ENCODE peak calls at places on chromosomes 1 and 21, in nine cellular contexts. W is heart right ventricle, U is IMR-90, B is left lung, D is osteoblast, K is spleen, P is PC-3, E is mammary epithelial cell, I is A549. S is an unnamed sample.
A peak's percentile ranks its signal among the peaks of the same experiment; 100 is the strongest.

GRCh38 chr1:53947172-53947835 is 1.2 kb downstream of the LRRC42 start:
- DNase-seq in U (no peak), W (no peak), I (no peak), E (no peak), P (no peak), B (no peak), K (peak; percentile 78), D (peak; percentile 65), S (no peak)

GRCh38 chr1:42164551-42165420 is at the start of gene GUCA2A:
- DNase-seq in P (no peak), D (peak; percentile 26), E (no peak), B (no peak), W (no peak), I (no peak), K (no peak), U (no peak), S (no peak)

GRCh38 chr21:15638856-15639549 is 90.8 kb upstream of the USP25 start:
- DNase-seq in P (peak; percentile 74), I (no peak), D (no peak), W (no peak), B (peak; percentile 76), K (no peak), E (peak; percentile 58), U (no peak), S (no peak)

GRCh38 chr1:156126701-156127534 is 12.4 kb downstream of the LMNA start:
- DNase-seq in P (peak; percentile 95), I (no peak), E (peak; percentile 95), U (peak; percentile 96), W (no peak), B (peak; percentile 74), K (no peak), D (peak; percentile 90), S (peak; percentile 41)

GRCh38 chr21:27190601-27191000 is 223.7 kb upstream of the ADAMTS5 start:
- DNase-seq in E (peak; percentile 75), U (peak; percentile 50), P (peak; percentile 48), D (peak; percentile 65), I (no peak), B (peak; percentile 33), K (no peak), W (no peak), S (no peak)

GRCh38 chr1:232111616-232112015 is 485.0 kb downstream of the DISC1 start:
- DNase-seq in B (no peak), D (no peak), E (no peak), W (no peak), K (no peak), P (no peak), U (no peak), I (no peak), S (no peak)

GRCh38 chr1:38246955-38247952 is 200.7 kb upstream of the POU3F1 start:
- DNase-seq in U (peak; percentile 5), D (peak; percentile 89), I (no peak), E (no peak), B (no peak), W (no peak), K (no peak), P (peak; percentile 55), S (no peak)

GRCh38 chr1:231930257-231930947 is 303.8 kb downstream of the DISC1 start:
- DNase-seq in E (no peak), K (no peak), U (no peak), W (no peak), D (no peak), I (no peak), P (no peak), B (no peak), S (no peak)

GRCh38 chr1:33560680-33561079 is 88.2 kb downstream of the ZSCAN20 start:
- DNase-seq in W (no peak), K (no peak), P (peak; percentile 60), I (no peak), E (no peak), D (no peak), U (peak; percentile 8), B (no peak), S (no peak)

GRCh38 chr1:152043870-152044269 is 7.1 kb upstream of the S100A11 start:
- DNase-seq in I (no peak), U (no peak), W (no peak), K (no peak), B (no peak), D (no peak), P (no peak), E (no peak), S (no peak)

GRCh38 chr1:77370588-77371306 is 88.9 kb downstream of the AK5 start:
- DNase-seq in P (peak; percentile 88), I (no peak), D (peak; percentile 48), W (no peak), E (peak; percentile 58), K (no peak), U (peak; percentile 99), B (no peak), S (no peak)

GRCh38 chr1:181081399-181081798 is 7.1 kb upstream of the IER5 start:
- DNase-seq in I (no peak), P (no peak), E (no peak), K (no peak), W (no peak), U (no peak), B (no peak), D (no peak), S (no peak)

GRCh38 chr1:182217967-182218366 is 156.5 kb upstream of the ZNF648 start:
- DNase-seq in K (no peak), W (no peak), B (no peak), U (no peak), I (no peak), D (no peak), P (peak; percentile 85), E (peak; percentile 81), S (no peak)

GRCh38 chr1:37515185-37516034 is 844 bp upstream of the MEAF6 start:
- DNase-seq in U (no peak), P (no peak), E (no peak), K (no peak), I (no peak), D (peak; percentile 82), W (no peak), B (no peak), S (no peak)

GRCh38 chr1:204896023-204896422 is 25.4 kb downstream of the NFASC start:
- DNase-seq in U (no peak), P (no peak), W (no peak), I (no peak), D (no peak), B (no peak), E (no peak), K (no peak), S (no peak)

GRCh38 chr1:40232444-40232843 is 15.3 kb upstream of the TMCO2 start:
- DNase-seq in E (no peak), U (no peak), D (no peak), P (no peak), K (no peak), B (no peak), W (no peak), I (no peak), S (no peak)

GRCh38 chr21:15274701-15275255 is 210.0 kb upstream of the NRIP1 start:
- DNase-seq in U (no peak), W (no peak), I (no peak), E (no peak), B (no peak), K (no peak), P (peak; percentile 84), D (no peak), S (no peak)

GRCh38 chr1:91124290-91124975 is 102.6 kb upstream of the ZNF644 start:
- DNase-seq in U (no peak), W (no peak), B (no peak), K (no peak), D (no peak), I (no peak), P (no peak), E (no peak), S (no peak)

GRCh38 chr1:16088996-16089395 is 15.5 kb upstream of the FAM131C start:
- DNase-seq in U (peak; percentile 86), E (peak; percentile 88), W (no peak), P (peak; percentile 82), B (no peak), D (peak; percentile 96), K (no peak), I (no peak), S (peak; percentile 10)

GRCh38 chr1:227576152-227576551 is 12.8 kb downstream of the ZNF678 start:
- DNase-seq in E (no peak), D (no peak), B (no peak), K (no peak), I (no peak), U (no peak), P (no peak), W (no peak), S (no peak)
- H3K9me3 ChIP-seq in E (no peaks in the 10 kb centered on the region), D (no peaks in the 10 kb centered on the region), B (peaks cover 63% of the 10 kb centered on the region), K (no peaks in the 10 kb centered on the region), I (peaks cover 60% of the 10 kb centered on the region), U (peaks cover 5% of the 10 kb centered on the region), P (peaks cover 62% of the 10 kb centered on the region), W (no peaks in the 10 kb centered on the region), S (peaks cover 23% of the 10 kb centered on the region)

DNA sequence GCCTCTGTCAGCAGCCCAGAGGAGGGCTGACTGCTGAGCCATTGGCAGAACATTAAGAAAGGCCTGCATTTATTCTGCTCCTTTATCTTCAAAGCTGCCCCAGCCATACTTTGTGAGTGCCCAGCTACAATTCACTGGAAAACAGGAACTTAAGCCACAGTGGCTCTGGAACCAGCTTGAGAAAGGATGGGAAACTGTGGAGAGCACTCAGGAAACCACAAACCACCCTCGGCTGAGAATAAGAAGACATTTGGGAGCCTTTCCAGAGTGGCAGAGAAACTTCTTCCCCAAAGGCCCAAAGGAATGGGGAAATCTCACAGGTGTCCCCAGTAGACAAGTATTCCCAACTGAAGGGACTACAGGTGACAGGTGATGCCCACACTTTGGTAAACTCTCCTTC is 1.8 kb downstream of the LAMB3 start:
- DNase-seq in K (no peak), D (no peak), B (no peak), E (peak; percentile 17), I (no peak), U (no peak), P (no peak), W (no peak), S (no peak)
- H3K4me1 ChIP-seq in K (peaks cover 2% of the 10 kb centered on the region), D (peaks cover 64% of the 10 kb centered on the region), B (peaks cover 44% of the 10 kb centered on the region), E (peaks cover 52% of the 10 kb centered on the region), I (peaks cover 81% of the 10 kb centered on the region), U (peaks cover 25% of the 10 kb centered on the region), P (peaks cover 80% of the 10 kb centered on the region), W (peaks cover 81% of the 10 kb centered on the region), S (peaks cover 86% of the 10 kb centered on the region)

DNA sequence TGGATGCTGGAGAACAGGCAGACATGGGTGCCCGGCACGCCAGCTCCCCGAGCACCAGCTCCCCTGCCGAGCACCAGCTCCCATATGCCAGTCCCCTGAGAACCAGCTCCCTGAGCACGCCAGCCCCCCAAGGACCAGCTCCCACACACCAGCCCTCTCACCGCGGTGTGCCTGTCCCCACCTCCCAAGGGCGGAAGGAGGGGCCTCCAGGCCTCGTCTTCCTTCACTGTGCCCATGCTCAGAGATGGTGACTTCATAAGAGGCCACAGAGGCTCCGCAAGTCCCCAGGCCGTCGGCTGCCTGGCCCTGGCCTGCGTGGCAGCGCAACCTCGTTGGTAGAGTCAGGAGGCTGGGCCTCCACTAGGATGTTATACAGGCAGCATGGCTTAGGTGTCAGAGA is 69.1 kb downstream of the AGPAT3 start:
- DNase-seq in P (no peak), K (no peak), W (no peak), I (no peak), D (no peak), U (no peak), E (no peak), B (no peak), S (no peak)
- H3K27ac ChIP-seq in P (no peak overlapping the region), K (no peak overlapping the region), W (no peak overlapping the region), I (no peak overlapping the region), D (no peak overlapping the region), U (no peak overlapping the region), E (no peak overlapping the region), B (no peak overlapping the region), S (no peak overlapping the region)

DNA sequence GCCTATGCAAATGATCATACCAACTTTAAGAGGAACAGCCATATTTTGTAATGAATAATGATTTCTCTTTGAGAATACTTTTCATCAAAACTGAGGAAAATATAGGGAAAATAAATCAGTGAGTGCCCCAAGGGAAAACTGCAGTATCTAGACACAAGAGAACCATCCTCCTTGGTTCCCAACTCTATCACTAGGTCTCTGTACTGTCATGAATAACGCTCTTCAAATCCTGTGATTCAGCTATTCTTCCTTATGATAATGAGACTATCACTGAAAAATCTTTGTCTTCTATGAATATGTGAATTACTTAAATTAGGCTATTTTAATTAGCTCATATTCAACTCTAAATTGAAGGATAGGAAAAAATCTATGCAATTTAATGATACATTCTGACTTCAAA is 2.3 kb downstream of the OR2L5 start:
- DNase-seq in I (no peak), D (no peak), P (no peak), B (no peak), K (no peak), W (no peak), U (no peak), E (no peak), S (no peak)
- H3K9me3 ChIP-seq in I (no peaks in the 10 kb centered on the region), D (no peaks in the 10 kb centered on the region), P (peaks cover 6% of the 10 kb centered on the region), B (peaks cover 16% of the 10 kb centered on the region), K (no peaks in the 10 kb centered on the region), W (no peaks in the 10 kb centered on the region), U (peaks cover 6% of the 10 kb centered on the region), E (peaks cover 2% of the 10 kb centered on the region), S (peaks cover 35% of the 10 kb centered on the region)